ENCODE peak calls at places on chromosome X, in ten cellular contexts. One of them, this sample, is unnamed.
A peak's percentile ranks its signal among the peaks of the same experiment; 100 is the strongest.

GRCh38 chrX:154401918-154402621 is 3.9 kb downstream of the RPL10 start:
- DNase-seq in IMR-90: peak; percentile 33
- DNase-seq in nephron progenitor cell: no peak
- DNase-seq in OCI-LY7: peak; percentile 11
- DNase-seq in psoas muscle: no peak
- DNase-seq in endothelial cell: no peak
- DNase-seq in SK-N-SH: no peak
- DNase-seq in choroid plexus epithelial cell: no peak
- DNase-seq in AG04449: no peak
- DNase-seq in H9: no peak
- DNase-seq in this sample: no peak

GRCh38 chrX:14356401-14356800 is 172.9 kb upstream of the GLRA2 start:
- DNase-seq in IMR-90: no peak
- DNase-seq in psoas muscle: no peak
- DNase-seq in AG04449: no peak
- DNase-seq in H9: no peak
- DNase-seq in choroid plexus epithelial cell: peak; percentile 59
- DNase-seq in OCI-LY7: no peak
- DNase-seq in SK-N-SH: no peak
- DNase-seq in endothelial cell: no peak
- DNase-seq in nephron progenitor cell: no peak
- DNase-seq in this sample: no peak

GRCh38 chrX:1452497-1453389 is at the start of gene ASMTL:
- DNase-seq in SK-N-SH: peak; percentile 99
- DNase-seq in OCI-LY7: peak; percentile 98
- DNase-seq in choroid plexus epithelial cell: peak; percentile 100
- DNase-seq in AG04449: peak; percentile 96
- DNase-seq in endothelial cell: peak; percentile 99
- DNase-seq in psoas muscle: peak; percentile 99
- DNase-seq in IMR-90: peak; percentile 99
- DNase-seq in H9: peak; percentile 99
- DNase-seq in nephron progenitor cell: peak; percentile 100
- DNase-seq in this sample: peak; percentile 80

GRCh38 chrX:38117485-38117884 is 103.2 kb downstream of the SRPX start:
- DNase-seq in H9: no peak
- DNase-seq in SK-N-SH: no peak
- DNase-seq in choroid plexus epithelial cell: peak; percentile 11
- DNase-seq in IMR-90: peak; percentile 24
- DNase-seq in AG04449: no peak
- DNase-seq in nephron progenitor cell: no peak
- DNase-seq in endothelial cell: no peak
- DNase-seq in psoas muscle: no peak
- DNase-seq in OCI-LY7: no peak
- DNase-seq in this sample: no peak

GRCh38 chrX:15336023-15336413 is 695 bp upstream of the PIGA start:
- DNase-seq in H9: no peak
- DNase-seq in SK-N-SH: peak; percentile 44
- DNase-seq in OCI-LY7: peak; percentile 11
- DNase-seq in AG04449: no peak
- DNase-seq in choroid plexus epithelial cell: peak; percentile 55
- DNase-seq in nephron progenitor cell: peak; percentile 9
- DNase-seq in endothelial cell: peak; percentile 4
- DNase-seq in IMR-90: peak; percentile 84
- DNase-seq in psoas muscle: no peak
- DNase-seq in this sample: peak; percentile 43

GRCh38 chrX:55056820-55057690 is 17.8 kb upstream of the PAGE2B start:
- DNase-seq in H9: no peak
- DNase-seq in AG04449: no peak
- DNase-seq in OCI-LY7: no peak
- DNase-seq in nephron progenitor cell: no peak
- DNase-seq in IMR-90: peak; percentile 19
- DNase-seq in psoas muscle: no peak
- DNase-seq in SK-N-SH: no peak
- DNase-seq in endothelial cell: no peak
- DNase-seq in choroid plexus epithelial cell: peak; percentile 75
- DNase-seq in this sample: no peak

GRCh38 chrX:63282077-63282476 is 69.1 kb downstream of the SPIN4 start:
- DNase-seq in nephron progenitor cell: no peak
- DNase-seq in OCI-LY7: no peak
- DNase-seq in H9: no peak
- DNase-seq in psoas muscle: no peak
- DNase-seq in IMR-90: no peak
- DNase-seq in AG04449: no peak
- DNase-seq in choroid plexus epithelial cell: no peak
- DNase-seq in endothelial cell: no peak
- DNase-seq in SK-N-SH: no peak
- DNase-seq in this sample: no peak

GRCh38 chrX:36898301-36898700 is 109.9 kb upstream of the FAM47C start:
- DNase-seq in SK-N-SH: peak; percentile 3
- DNase-seq in IMR-90: peak; percentile 0
- DNase-seq in AG04449: no peak
- DNase-seq in endothelial cell: no peak
- DNase-seq in choroid plexus epithelial cell: peak; percentile 10
- DNase-seq in H9: no peak
- DNase-seq in OCI-LY7: peak; percentile 7
- DNase-seq in nephron progenitor cell: no peak
- DNase-seq in psoas muscle: no peak
- DNase-seq in this sample: no peak

GRCh38 chrX:133741303-133741702 is 244.1 kb downstream of the GPC3 start:
- DNase-seq in AG04449: no peak
- DNase-seq in IMR-90: peak; percentile 13
- DNase-seq in OCI-LY7: no peak
- DNase-seq in psoas muscle: no peak
- DNase-seq in nephron progenitor cell: no peak
- DNase-seq in H9: no peak
- DNase-seq in choroid plexus epithelial cell: peak; percentile 8
- DNase-seq in SK-N-SH: no peak
- DNase-seq in endothelial cell: no peak
- DNase-seq in this sample: no peak

GRCh38 chrX:133746593-133746992 is 238.8 kb downstream of the GPC3 start:
- DNase-seq in OCI-LY7: no peak
- DNase-seq in nephron progenitor cell: no peak
- DNase-seq in psoas muscle: no peak
- DNase-seq in IMR-90: no peak
- DNase-seq in AG04449: no peak
- DNase-seq in choroid plexus epithelial cell: no peak
- DNase-seq in H9: no peak
- DNase-seq in endothelial cell: no peak
- DNase-seq in SK-N-SH: no peak
- DNase-seq in this sample: no peak

GRCh38 chrX:133742602-133743305 is 242.6 kb downstream of the GPC3 start:
- DNase-seq in endothelial cell: no peak
- DNase-seq in IMR-90: no peak
- DNase-seq in H9: no peak
- DNase-seq in AG04449: no peak
- DNase-seq in SK-N-SH: no peak
- DNase-seq in psoas muscle: no peak
- DNase-seq in OCI-LY7: no peak
- DNase-seq in choroid plexus epithelial cell: no peak
- DNase-seq in nephron progenitor cell: no peak
- DNase-seq in this sample: no peak

GRCh38 chrX:133749370-133749769 is 236.0 kb downstream of the GPC3 start:
- DNase-seq in SK-N-SH: no peak
- DNase-seq in choroid plexus epithelial cell: no peak
- DNase-seq in endothelial cell: no peak
- DNase-seq in nephron progenitor cell: no peak
- DNase-seq in AG04449: no peak
- DNase-seq in IMR-90: no peak
- DNase-seq in psoas muscle: no peak
- DNase-seq in H9: no peak
- DNase-seq in OCI-LY7: no peak
- DNase-seq in this sample: no peak

DNA sequence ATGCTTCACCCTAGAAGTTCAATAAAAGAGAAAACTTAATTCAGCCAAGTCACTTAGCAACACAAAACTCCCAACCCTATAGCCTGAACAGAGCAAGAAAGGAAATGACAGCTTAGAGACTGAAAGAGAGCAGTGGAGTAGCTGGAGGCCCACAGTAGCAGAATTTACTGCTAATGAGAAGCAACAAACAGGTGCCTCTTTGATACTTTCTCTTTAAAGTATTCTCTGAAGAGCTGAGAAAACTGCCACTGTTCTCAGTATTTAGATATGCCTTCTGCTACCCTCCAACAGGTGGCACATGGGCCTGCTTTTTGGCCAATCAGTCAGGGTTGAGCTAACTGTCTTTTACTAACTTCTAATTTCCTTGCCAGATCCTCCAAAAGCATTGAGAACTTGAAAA is 240.0 kb downstream of the GPC3 start:
- DNase-seq in nephron progenitor cell: no peak
- DNase-seq in endothelial cell: no peak
- DNase-seq in IMR-90: no peak
- DNase-seq in psoas muscle: no peak
- DNase-seq in AG04449: no peak
- DNase-seq in choroid plexus epithelial cell: no peak
- DNase-seq in SK-N-SH: no peak
- DNase-seq in OCI-LY7: no peak
- DNase-seq in H9: no peak
- DNase-seq in this sample: no peak
- TF ChIP-seq CTCF in nephron progenitor cell: no peak
- TF ChIP-seq CTCF in endothelial cell: no peak
- TF ChIP-seq CTCF in IMR-90: no peak
- TF ChIP-seq CTCF in psoas muscle: no peak
- TF ChIP-seq CTCF in AG04449: no peak
- TF ChIP-seq CTCF in choroid plexus epithelial cell: no peak
- TF ChIP-seq CTCF in SK-N-SH: no peak
- TF ChIP-seq CTCF in OCI-LY7: no peak
- TF ChIP-seq CTCF in H9: peak; percentile 48
- TF ChIP-seq CTCF in this sample: peak; percentile 13

DNA sequence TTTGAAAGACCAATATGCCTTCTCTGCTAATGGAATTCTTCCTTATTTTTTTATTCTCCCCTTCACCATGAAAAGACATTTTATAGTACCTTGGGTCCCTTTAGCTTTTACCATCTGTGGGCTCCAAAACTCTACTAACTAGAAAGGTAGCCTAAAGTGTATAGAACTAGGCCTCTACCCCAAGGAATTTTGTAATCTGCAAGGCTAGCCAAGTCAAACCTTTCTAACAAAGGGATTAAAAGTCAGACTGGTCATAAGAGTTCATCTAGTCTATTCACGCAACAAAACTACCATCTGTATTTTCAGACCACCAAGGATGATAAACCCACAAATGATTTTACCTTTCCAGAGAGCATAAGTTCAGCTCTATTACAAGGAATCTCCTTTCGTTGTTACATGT is 189.5 kb upstream of the DCAF8L1 start:
- DNase-seq in choroid plexus epithelial cell: no peak
- DNase-seq in nephron progenitor cell: no peak
- DNase-seq in psoas muscle: no peak
- DNase-seq in IMR-90: no peak
- DNase-seq in endothelial cell: no peak
- DNase-seq in AG04449: no peak
- DNase-seq in OCI-LY7: no peak
- DNase-seq in H9: no peak
- DNase-seq in SK-N-SH: no peak
- DNase-seq in this sample: no peak
- TF ChIP-seq CTCF in choroid plexus epithelial cell: no peak
- TF ChIP-seq CTCF in nephron progenitor cell: no peak
- TF ChIP-seq CTCF in psoas muscle: no peak
- TF ChIP-seq CTCF in IMR-90: no peak
- TF ChIP-seq CTCF in endothelial cell: no peak
- TF ChIP-seq CTCF in AG04449: no peak
- TF ChIP-seq CTCF in OCI-LY7: no peak
- TF ChIP-seq CTCF in H9: no peak
- TF ChIP-seq CTCF in SK-N-SH: no peak
- TF ChIP-seq CTCF in this sample: no peak

DNA sequence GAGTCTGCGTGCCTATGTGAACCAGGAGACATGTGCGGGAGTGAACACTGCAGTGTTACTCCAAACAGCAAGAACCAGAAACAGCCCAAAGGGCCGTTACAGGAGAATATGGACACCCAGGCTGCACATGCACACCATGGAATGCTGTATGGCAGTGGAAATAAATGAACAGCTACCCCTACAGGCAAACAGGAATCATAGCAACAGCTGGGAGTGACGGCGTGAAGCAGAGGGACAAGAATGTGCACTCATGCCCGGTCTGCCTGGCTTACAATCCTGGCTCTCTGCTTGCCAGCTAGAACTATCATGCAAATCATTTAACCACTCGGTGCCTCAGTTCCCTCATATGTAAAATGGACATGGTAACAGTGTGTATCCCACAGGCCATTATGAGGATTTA is 16.6 kb downstream of the GPKOW start:
- DNase-seq in nephron progenitor cell: peak; percentile 25
- DNase-seq in IMR-90: peak; percentile 52
- DNase-seq in endothelial cell: peak; percentile 7
- DNase-seq in choroid plexus epithelial cell: peak; percentile 71
- DNase-seq in OCI-LY7: peak; percentile 24
- DNase-seq in AG04449: peak; percentile 4
- DNase-seq in SK-N-SH: peak; percentile 54
- DNase-seq in psoas muscle: no peak
- DNase-seq in H9: peak; percentile 35
- DNase-seq in this sample: peak; percentile 20
- TF ChIP-seq CTCF in nephron progenitor cell: peak; percentile 30
- TF ChIP-seq CTCF in IMR-90: peak; percentile 51
- TF ChIP-seq CTCF in endothelial cell: no peak
- TF ChIP-seq CTCF in choroid plexus epithelial cell: peak; percentile 67
- TF ChIP-seq CTCF in OCI-LY7: peak; percentile 64
- TF ChIP-seq CTCF in AG04449: peak; percentile 46
- TF ChIP-seq CTCF in SK-N-SH: peak; percentile 59
- TF ChIP-seq CTCF in psoas muscle: peak; percentile 37
- TF ChIP-seq CTCF in H9: peak; percentile 54
- TF ChIP-seq CTCF in this sample: peak; percentile 55

GRCh38 chrX:115021121-115021520 is 3.7 kb upstream of the IL13RA2 start:
- DNase-seq in nephron progenitor cell: no peak
- DNase-seq in SK-N-SH: no peak
- DNase-seq in AG04449: no peak
- DNase-seq in endothelial cell: no peak
- DNase-seq in IMR-90: peak; percentile 10
- DNase-seq in psoas muscle: no peak
- DNase-seq in OCI-LY7: no peak
- DNase-seq in choroid plexus epithelial cell: no peak
- DNase-seq in H9: no peak
- DNase-seq in this sample: no peak

GRCh38 chrX:115018944-115019343 is 1.5 kb upstream of the IL13RA2 start:
- DNase-seq in IMR-90: no peak
- DNase-seq in OCI-LY7: no peak
- DNase-seq in nephron progenitor cell: no peak
- DNase-seq in SK-N-SH: no peak
- DNase-seq in psoas muscle: no peak
- DNase-seq in AG04449: no peak
- DNase-seq in endothelial cell: no peak
- DNase-seq in H9: no peak
- DNase-seq in choroid plexus epithelial cell: no peak
- DNase-seq in this sample: no peak

GRCh38 chrX:115017455-115017854 is at the start of gene IL13RA2:
- DNase-seq in psoas muscle: no peak
- DNase-seq in AG04449: no peak
- DNase-seq in endothelial cell: peak; percentile 3
- DNase-seq in OCI-LY7: no peak
- DNase-seq in IMR-90: no peak
- DNase-seq in SK-N-SH: peak; percentile 2
- DNase-seq in H9: no peak
- DNase-seq in choroid plexus epithelial cell: peak; percentile 27
- DNase-seq in nephron progenitor cell: no peak
- DNase-seq in this sample: no peak

GRCh38 chrX:115013705-115014104 is 3.7 kb downstream of the IL13RA2 start:
- DNase-seq in choroid plexus epithelial cell: peak; percentile 35
- DNase-seq in OCI-LY7: no peak
- DNase-seq in SK-N-SH: no peak
- DNase-seq in H9: no peak
- DNase-seq in endothelial cell: no peak
- DNase-seq in psoas muscle: no peak
- DNase-seq in nephron progenitor cell: no peak
- DNase-seq in AG04449: no peak
- DNase-seq in IMR-90: peak; percentile 57
- DNase-seq in this sample: no peak

DNA sequence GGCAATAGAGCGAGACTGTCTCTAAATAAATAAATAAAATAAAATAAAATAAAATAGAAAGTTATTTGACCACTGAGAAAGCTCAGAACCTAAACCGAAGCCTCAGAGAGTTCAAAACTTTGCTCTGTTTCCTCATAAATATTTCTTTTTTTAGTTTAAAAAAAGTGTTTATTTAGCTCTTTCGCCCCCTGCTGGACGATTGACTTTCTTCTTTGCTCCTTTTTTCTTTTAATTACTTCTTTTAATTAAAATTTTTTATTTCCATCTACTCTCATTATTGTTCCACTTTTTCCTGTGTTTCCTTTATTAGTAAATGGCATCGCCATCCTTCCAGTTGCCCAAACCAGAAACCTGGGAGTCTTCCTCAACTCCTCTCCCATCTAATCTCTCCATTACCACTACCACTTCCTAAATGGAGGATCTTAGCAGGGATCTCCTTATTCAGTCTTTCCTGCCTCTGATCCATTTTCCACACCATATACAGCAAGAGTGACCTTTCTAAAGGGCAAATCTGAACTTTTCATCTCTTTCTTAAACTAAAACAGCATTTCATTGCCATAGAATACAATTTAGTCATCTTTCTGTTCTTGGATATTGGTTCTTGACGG is 728 bp upstream of the IL13RA2 start:
- DNase-seq in choroid plexus epithelial cell: peak; percentile 34
- DNase-seq in psoas muscle: no peak
- DNase-seq in IMR-90: no peak
- DNase-seq in SK-N-SH: no peak
- DNase-seq in AG04449: no peak
- DNase-seq in H9: no peak
- DNase-seq in endothelial cell: no peak
- DNase-seq in OCI-LY7: no peak
- DNase-seq in nephron progenitor cell: peak; percentile 8
- DNase-seq in this sample: no peak
- TF ChIP-seq CTCF in choroid plexus epithelial cell: no peak
- TF ChIP-seq CTCF in psoas muscle: peak; percentile 36
- TF ChIP-seq CTCF in IMR-90: peak; percentile 41
- TF ChIP-seq CTCF in SK-N-SH: peak; percentile 55
- TF ChIP-seq CTCF in AG04449: no peak
- TF ChIP-seq CTCF in H9: peak; percentile 84
- TF ChIP-seq CTCF in endothelial cell: peak; percentile 72
- TF ChIP-seq CTCF in OCI-LY7: peak; percentile 50
- TF ChIP-seq CTCF in nephron progenitor cell: peak; percentile 46
- TF ChIP-seq CTCF in this sample: peak; percentile 41